ENCODE peak calls at places on chromosomes 3 and 15, in seven cellular contexts. J, B, U, S, D, Z and K are unnamed samples.

GRCh38 chr15:31488437-31489204 is 162.0 kb downstream of the KLF13 start:
- DNase-seq in Z (no peak), D (peak), U (peak), S (peak), J (no peak), B (peak), K (no peak)

GRCh38 chr3:57825116-57825515 is 69.0 kb downstream of the SLMAP start:
- DNase-seq in D (no peak), U (no peak), Z (no peak), B (no peak), S (no peak), J (no peak), K (no peak)

GRCh38 chr3:118949113-118949760 is 85.4 kb downstream of the IGSF11 start:
- DNase-seq in J (no peak), B (no peak), D (no peak), U (no peak), S (peak), Z (no peak), K (no peak)

GRCh38 chr15:101273534-101273933 is 3.8 kb downstream of the SELENOS start:
- DNase-seq in S (no peak), D (no peak), Z (no peak), B (no peak), U (no peak), J (no peak), K (no peak)

GRCh38 chr3:32423534-32423933 is 31.9 kb downstream of the CMTM7 start:
- DNase-seq in B (no peak), J (no peak), S (no peak), Z (no peak), D (no peak), U (no peak), K (no peak)

GRCh38 chr3:24498796-24499195 is 4.1 kb upstream of the THRB start:
- DNase-seq in J (no peak), Z (no peak), U (no peak), B (no peak), S (no peak), D (no peak), K (no peak)

GRCh38 chr3:160016972-160017371 is 28.3 kb downstream of the IL12A start:
- DNase-seq in B (no peak), U (peak), J (no peak), D (no peak), S (no peak), Z (no peak), K (no peak)

GRCh38 chr15:62549345-62549970 is 384.4 kb upstream of the C2CD4B start:
- DNase-seq in U (no peak), D (no peak), S (no peak), B (peak), Z (no peak), J (no peak), K (no peak)

GRCh38 chr3:54653456-54654195 is 274.2 kb downstream of the LRTM1 start:
- DNase-seq in D (no peak), S (no peak), U (no peak), J (no peak), Z (no peak), B (no peak), K (no peak)

GRCh38 chr3:196941846-196942225 is 492 bp downstream of the NCBP2 start:
- DNase-seq in Z (no peak), U (peak), B (peak), D (peak), J (no peak), S (peak), K (no peak)

GRCh38 chr3:182682263-182683229 is 110.8 kb upstream of the ATP11B start:
- DNase-seq in D (peak), Z (peak), S (peak), B (peak), J (no peak), U (no peak), K (peak)

GRCh38 chr3:105827101-105827634 is 41.6 kb downstream of the CBLB start:
- DNase-seq in B (no peak), U (peak), J (no peak), Z (no peak), S (no peak), D (no peak), K (no peak)

GRCh38 chr15:99566157-99566900 is 545 bp downstream of the MEF2A start:
- DNase-seq in Z (no peak), D (peak), U (no peak), S (peak), B (peak), J (no peak), K (no peak)

GRCh38 chr3:80357761-80358160 is 590.0 kb upstream of the ROBO1 start:
- DNase-seq in U (no peak), Z (no peak), D (no peak), B (no peak), J (no peak), S (no peak), K (no peak)

GRCh38 chr15:43404130-43404529 is 33.2 kb downstream of the TUBGCP4 start:
- DNase-seq in Z (no peak), D (no peak), B (no peak), U (no peak), S (no peak), J (no peak), K (no peak)

GRCh38 chr15:99054025-99054387 is 46.4 kb upstream of the PGPEP1L start:
- DNase-seq in J (no peak), S (no peak), Z (no peak), B (no peak), U (no peak), D (no peak), K (no peak)